ENCODE peak calls at places on chromosomes 7 and 10, in eight cellular contexts. One of them, this sample, is unnamed.

GRCh38 chr7:116443101-116443523 is 56.4 kb upstream of the CAV2 start:
- DNase-seq in hepatocyte: peak; percentile 28
- DNase-seq in fibroblast of pulmonary artery: peak; percentile 96
- DNase-seq in psoas muscle: no peak
- DNase-seq in tibial nerve: no peak
- DNase-seq in ascending aorta: no peak
- DNase-seq in GM12865: no peak
- DNase-seq in mesendoderm: peak; percentile 54
- DNase-seq in this sample: no peak

GRCh38 chr10:11725912-11726311 is 16.3 kb upstream of the ECHDC3 start:
- DNase-seq in hepatocyte: no peak
- DNase-seq in fibroblast of pulmonary artery: no peak
- DNase-seq in psoas muscle: no peak
- DNase-seq in tibial nerve: no peak
- DNase-seq in ascending aorta: no peak
- DNase-seq in GM12865: no peak
- DNase-seq in mesendoderm: no peak
- DNase-seq in this sample: no peak

GRCh38 chr10:102120987-102121738 is 995 bp upstream of the LDB1 start:
- DNase-seq in hepatocyte: peak; percentile 85
- DNase-seq in fibroblast of pulmonary artery: peak; percentile 86
- DNase-seq in psoas muscle: peak; percentile 46
- DNase-seq in tibial nerve: peak; percentile 26
- DNase-seq in ascending aorta: peak; percentile 29
- DNase-seq in GM12865: no peak
- DNase-seq in mesendoderm: peak; percentile 99
- DNase-seq in this sample: peak; percentile 30

GRCh38 chr10:78765726-78766335 is 302.9 kb upstream of the ZMIZ1 start:
- DNase-seq in hepatocyte: no peak
- DNase-seq in fibroblast of pulmonary artery: no peak
- DNase-seq in psoas muscle: no peak
- DNase-seq in tibial nerve: no peak
- DNase-seq in ascending aorta: no peak
- DNase-seq in GM12865: no peak
- DNase-seq in mesendoderm: peak; percentile 45
- DNase-seq in this sample: no peak

GRCh38 chr10:69571618-69572158 is 1.5 kb downstream of the NEUROG3 start:
- DNase-seq in hepatocyte: no peak
- DNase-seq in fibroblast of pulmonary artery: no peak
- DNase-seq in psoas muscle: no peak
- DNase-seq in tibial nerve: no peak
- DNase-seq in ascending aorta: no peak
- DNase-seq in GM12865: no peak
- DNase-seq in mesendoderm: no peak
- DNase-seq in this sample: no peak

GRCh38 chr10:71089162-71089561 is 123.2 kb upstream of the UNC5B start:
- DNase-seq in hepatocyte: no peak
- DNase-seq in fibroblast of pulmonary artery: no peak
- DNase-seq in psoas muscle: no peak
- DNase-seq in tibial nerve: no peak
- DNase-seq in ascending aorta: no peak
- DNase-seq in GM12865: no peak
- DNase-seq in mesendoderm: no peak
- DNase-seq in this sample: no peak

GRCh38 chr7:149261321-149261828 is 621 bp upstream of the ZNF783 start:
- DNase-seq in hepatocyte: peak; percentile 32
- DNase-seq in fibroblast of pulmonary artery: peak; percentile 22
- DNase-seq in psoas muscle: no peak
- DNase-seq in tibial nerve: no peak
- DNase-seq in ascending aorta: no peak
- DNase-seq in GM12865: peak; percentile 26
- DNase-seq in mesendoderm: peak; percentile 39
- DNase-seq in this sample: peak; percentile 39

GRCh38 chr7:107021600-107021999 is 22.9 kb upstream of the PRKAR2B start:
- DNase-seq in hepatocyte: no peak
- DNase-seq in fibroblast of pulmonary artery: no peak
- DNase-seq in psoas muscle: no peak
- DNase-seq in tibial nerve: no peak
- DNase-seq in ascending aorta: no peak
- DNase-seq in GM12865: no peak
- DNase-seq in mesendoderm: no peak
- DNase-seq in this sample: no peak

GRCh38 chr10:103800789-103801540 is 54.4 kb downstream of the SH3PXD2A start:
- DNase-seq in hepatocyte: no peak
- DNase-seq in fibroblast of pulmonary artery: no peak
- DNase-seq in psoas muscle: no peak
- DNase-seq in tibial nerve: no peak
- DNase-seq in ascending aorta: no peak
- DNase-seq in GM12865: peak; percentile 27
- DNase-seq in mesendoderm: peak; percentile 64
- DNase-seq in this sample: no peak

GRCh38 chr10:59805043-59805442 is 51.8 kb upstream of the MRLN start:
- DNase-seq in hepatocyte: peak; percentile 43
- DNase-seq in fibroblast of pulmonary artery: peak; percentile 30
- DNase-seq in psoas muscle: peak; percentile 20
- DNase-seq in tibial nerve: no peak
- DNase-seq in ascending aorta: no peak
- DNase-seq in GM12865: peak; percentile 12
- DNase-seq in mesendoderm: peak; percentile 72
- DNase-seq in this sample: no peak

GRCh38 chr10:114458955-114459354 is 54.7 kb upstream of the AFAP1L2 start:
- DNase-seq in hepatocyte: peak; percentile 56
- DNase-seq in fibroblast of pulmonary artery: peak; percentile 26
- DNase-seq in psoas muscle: peak; percentile 45
- DNase-seq in tibial nerve: no peak
- DNase-seq in ascending aorta: no peak
- DNase-seq in GM12865: peak; percentile 67
- DNase-seq in mesendoderm: peak; percentile 90
- DNase-seq in this sample: peak; percentile 37

GRCh38 chr7:150586778-150587152 is 19.6 kb downstream of the GIMAP4 start:
- DNase-seq in hepatocyte: no peak
- DNase-seq in fibroblast of pulmonary artery: no peak
- DNase-seq in psoas muscle: no peak
- DNase-seq in tibial nerve: no peak
- DNase-seq in ascending aorta: no peak
- DNase-seq in GM12865: no peak
- DNase-seq in mesendoderm: no peak
- DNase-seq in this sample: no peak

GRCh38 chr7:39042706-39043105 is 65.0 kb downstream of the POU6F2 start:
- DNase-seq in hepatocyte: no peak
- DNase-seq in fibroblast of pulmonary artery: no peak
- DNase-seq in psoas muscle: no peak
- DNase-seq in tibial nerve: no peak
- DNase-seq in ascending aorta: no peak
- DNase-seq in GM12865: no peak
- DNase-seq in mesendoderm: no peak
- DNase-seq in this sample: no peak

GRCh38 chr10:71766717-71767419 is 6.5 kb downstream of the VSIR start:
- DNase-seq in hepatocyte: peak; percentile 90
- DNase-seq in fibroblast of pulmonary artery: peak; percentile 93
- DNase-seq in psoas muscle: peak; percentile 80
- DNase-seq in tibial nerve: peak; percentile 77
- DNase-seq in ascending aorta: no peak
- DNase-seq in GM12865: peak; percentile 66
- DNase-seq in mesendoderm: peak; percentile 73
- DNase-seq in this sample: peak; percentile 97

GRCh38 chr7:143240323-143241168 is 18.7 kb downstream of the TAS2R40 start:
- DNase-seq in hepatocyte: peak; percentile 87
- DNase-seq in fibroblast of pulmonary artery: peak; percentile 89
- DNase-seq in psoas muscle: peak; percentile 33
- DNase-seq in tibial nerve: peak; percentile 61
- DNase-seq in ascending aorta: no peak
- DNase-seq in GM12865: peak; percentile 84
- DNase-seq in mesendoderm: peak; percentile 85
- DNase-seq in this sample: peak; percentile 32

GRCh38 chr7:42247301-42247700 is 10.3 kb upstream of the GLI3 start:
- DNase-seq in hepatocyte: no peak
- DNase-seq in fibroblast of pulmonary artery: peak; percentile 76
- DNase-seq in psoas muscle: no peak
- DNase-seq in tibial nerve: no peak
- DNase-seq in ascending aorta: no peak
- DNase-seq in GM12865: no peak
- DNase-seq in mesendoderm: no peak
- DNase-seq in this sample: peak; percentile 59

GRCh38 chr10:95406651-95407280 is 116.0 kb upstream of the PDLIM1 start:
- DNase-seq in hepatocyte: peak; percentile 72
- DNase-seq in fibroblast of pulmonary artery: peak; percentile 8
- DNase-seq in psoas muscle: peak; percentile 75
- DNase-seq in tibial nerve: no peak
- DNase-seq in ascending aorta: peak; percentile 53
- DNase-seq in GM12865: no peak
- DNase-seq in mesendoderm: no peak
- DNase-seq in this sample: no peak

DNA sequence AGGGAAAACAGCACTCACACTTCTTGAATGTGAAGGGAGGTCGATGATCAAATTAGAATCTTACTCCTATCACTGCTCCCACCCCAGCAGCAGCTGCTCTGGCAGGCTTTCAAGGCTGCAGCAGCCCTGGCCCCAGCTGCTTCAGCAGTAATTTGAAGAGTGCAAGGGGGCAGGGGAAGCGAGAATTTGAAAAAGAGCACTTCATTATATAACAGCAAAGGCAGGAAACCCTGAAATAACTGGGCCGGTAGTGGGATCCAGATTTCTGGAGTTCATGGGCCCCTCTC is 44.9 kb downstream of the MYPN start:
- DNase-seq in hepatocyte: no peak
- DNase-seq in fibroblast of pulmonary artery: peak; percentile 38
- DNase-seq in psoas muscle: peak; percentile 56
- DNase-seq in tibial nerve: no peak
- DNase-seq in ascending aorta: no peak
- DNase-seq in GM12865: no peak
- DNase-seq in mesendoderm: peak; percentile 70
- DNase-seq in this sample: peak; percentile 68
- H3K4me3 ChIP-seq in hepatocyte: no peak overlapping the region
- H3K4me3 ChIP-seq in fibroblast of pulmonary artery: no peak overlapping the region
- H3K4me3 ChIP-seq in psoas muscle: peak overlapping the region; percentile 5
- H3K4me3 ChIP-seq in tibial nerve: no peak overlapping the region
- H3K4me3 ChIP-seq in ascending aorta: peak overlapping the region; percentile 18
- H3K4me3 ChIP-seq in GM12865: no peak overlapping the region
- H3K4me3 ChIP-seq in mesendoderm: no peak overlapping the region
- H3K4me3 ChIP-seq in this sample: no peak overlapping the region

DNA sequence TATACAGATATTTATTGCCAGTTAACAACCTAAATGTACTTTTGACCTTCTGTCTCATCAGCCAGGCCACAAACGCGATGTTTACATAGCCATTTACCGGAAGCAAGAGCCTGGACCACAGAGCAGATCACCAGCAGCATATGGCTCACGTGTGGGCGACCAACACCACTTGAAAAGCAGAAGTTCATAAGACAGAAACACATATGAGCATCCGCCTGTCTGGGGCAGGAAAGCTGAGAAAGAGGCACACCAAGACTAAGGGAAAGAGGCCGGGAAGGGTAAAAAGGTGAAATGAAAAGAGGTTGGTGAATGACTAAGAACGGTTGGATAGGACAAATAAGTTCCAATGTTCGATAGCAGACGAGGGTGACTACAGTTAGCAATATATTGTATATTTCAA is 1.3 kb downstream of the ABCB1 start:
- DNase-seq in hepatocyte: peak; percentile 7
- DNase-seq in fibroblast of pulmonary artery: no peak
- DNase-seq in psoas muscle: no peak
- DNase-seq in tibial nerve: no peak
- DNase-seq in ascending aorta: peak; percentile 20
- DNase-seq in GM12865: peak; percentile 91
- DNase-seq in mesendoderm: no peak
- DNase-seq in this sample: no peak
- H3K4me3 ChIP-seq in hepatocyte: no peak overlapping the region
- H3K4me3 ChIP-seq in fibroblast of pulmonary artery: no peak overlapping the region
- H3K4me3 ChIP-seq in psoas muscle: no peak overlapping the region
- H3K4me3 ChIP-seq in tibial nerve: peak overlapping the region; percentile 52
- H3K4me3 ChIP-seq in ascending aorta: no peak overlapping the region
- H3K4me3 ChIP-seq in GM12865: no peak overlapping the region
- H3K4me3 ChIP-seq in mesendoderm: no peak overlapping the region
- H3K4me3 ChIP-seq in this sample: no peak overlapping the region

GRCh38 chr10:92183199-92183598 is 107.7 kb downstream of the CPEB3 start:
- DNase-seq in hepatocyte: no peak
- DNase-seq in fibroblast of pulmonary artery: no peak
- DNase-seq in psoas muscle: no peak
- DNase-seq in tibial nerve: no peak
- DNase-seq in ascending aorta: no peak
- DNase-seq in GM12865: no peak
- DNase-seq in mesendoderm: no peak
- DNase-seq in this sample: no peak

GRCh38 chr10:92184977-92185376 is 105.9 kb downstream of the CPEB3 start:
- DNase-seq in hepatocyte: no peak
- DNase-seq in fibroblast of pulmonary artery: no peak
- DNase-seq in psoas muscle: no peak
- DNase-seq in tibial nerve: no peak
- DNase-seq in ascending aorta: no peak
- DNase-seq in GM12865: no peak
- DNase-seq in mesendoderm: no peak
- DNase-seq in this sample: no peak

GRCh38 chr10:92181575-92181974 is 109.3 kb downstream of the CPEB3 start:
- DNase-seq in hepatocyte: peak; percentile 19
- DNase-seq in fibroblast of pulmonary artery: peak; percentile 27
- DNase-seq in psoas muscle: no peak
- DNase-seq in tibial nerve: no peak
- DNase-seq in ascending aorta: no peak
- DNase-seq in GM12865: peak; percentile 49
- DNase-seq in mesendoderm: peak; percentile 17
- DNase-seq in this sample: no peak

DNA sequence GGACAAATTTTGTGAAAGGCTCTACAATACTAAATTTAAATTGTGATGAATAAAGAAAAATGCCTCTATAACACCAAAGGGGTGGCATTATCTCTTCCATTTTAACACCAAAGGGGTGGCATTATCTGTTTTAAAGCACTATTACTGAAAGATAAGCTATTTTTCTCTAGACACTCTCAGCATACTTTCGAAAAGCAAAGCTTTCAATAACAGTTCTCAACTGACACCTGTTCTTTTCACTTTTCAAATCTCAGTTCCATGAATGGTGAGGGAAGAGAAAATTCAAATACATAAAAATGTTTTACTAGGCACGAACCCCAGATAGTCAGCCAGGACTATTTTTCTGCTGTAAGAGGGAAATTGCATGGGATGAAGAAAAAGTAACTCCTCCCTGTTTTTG is 103.8 kb downstream of the CPEB3 start:
- DNase-seq in hepatocyte: no peak
- DNase-seq in fibroblast of pulmonary artery: no peak
- DNase-seq in psoas muscle: no peak
- DNase-seq in tibial nerve: no peak
- DNase-seq in ascending aorta: no peak
- DNase-seq in GM12865: peak; percentile 59
- DNase-seq in mesendoderm: no peak
- DNase-seq in this sample: no peak
- H3K4me3 ChIP-seq in hepatocyte: no peak overlapping the region
- H3K4me3 ChIP-seq in fibroblast of pulmonary artery: no peak overlapping the region
- H3K4me3 ChIP-seq in psoas muscle: no peak overlapping the region
- H3K4me3 ChIP-seq in tibial nerve: no peak overlapping the region
- H3K4me3 ChIP-seq in ascending aorta: no peak overlapping the region
- H3K4me3 ChIP-seq in GM12865: no peak overlapping the region
- H3K4me3 ChIP-seq in mesendoderm: no peak overlapping the region
- H3K4me3 ChIP-seq in this sample: no peak overlapping the region

DNA sequence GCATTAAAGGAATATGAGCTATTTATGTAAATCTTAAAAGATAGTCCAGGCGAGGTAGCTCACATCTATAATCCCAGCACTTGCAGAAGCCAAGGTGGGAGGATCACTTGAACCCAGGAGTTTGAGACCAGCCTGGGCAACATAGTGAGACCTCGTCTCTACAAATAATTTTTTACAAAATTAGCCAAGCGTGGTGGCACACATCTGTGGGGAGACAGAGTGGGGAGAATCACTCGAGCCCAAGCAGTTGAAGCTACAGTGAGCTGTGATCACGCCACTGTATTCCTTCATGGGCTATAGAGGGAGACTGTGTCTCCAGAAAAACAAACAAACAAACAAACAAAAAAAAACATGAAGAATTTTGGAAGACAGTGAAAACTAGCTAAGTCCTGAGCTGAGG is 28.4 kb downstream of the HERC4 start:
- DNase-seq in hepatocyte: no peak
- DNase-seq in fibroblast of pulmonary artery: no peak
- DNase-seq in psoas muscle: no peak
- DNase-seq in tibial nerve: no peak
- DNase-seq in ascending aorta: no peak
- DNase-seq in GM12865: peak; percentile 15
- DNase-seq in mesendoderm: no peak
- DNase-seq in this sample: no peak
- H3K4me3 ChIP-seq in hepatocyte: no peak overlapping the region
- H3K4me3 ChIP-seq in fibroblast of pulmonary artery: no peak overlapping the region
- H3K4me3 ChIP-seq in psoas muscle: no peak overlapping the region
- H3K4me3 ChIP-seq in tibial nerve: no peak overlapping the region
- H3K4me3 ChIP-seq in ascending aorta: no peak overlapping the region
- H3K4me3 ChIP-seq in GM12865: peak overlapping the region; percentile 33
- H3K4me3 ChIP-seq in mesendoderm: no peak overlapping the region
- H3K4me3 ChIP-seq in this sample: no peak overlapping the region